ENCODE peak calls at places on chromosomes 11 and 22, in seven cellular contexts. Z is CD8-positive, alpha-beta memory T cell; S is NCI-H774; E is GM04504; O is brain microvascular endothelial cell; G is stimulated activated CD8-positive, alpha-beta memory T cell treated with anti-CD3 and anti-CD28 coated beads, Interleukin-2, amount 100 ng/mL, for 1 hour; L is NCI-H1105 treated with DMSO at 0.1 percent for 48 hours. M is an unnamed sample.

GRCh38 chr11:62025429-62026105 is 58.1 kb upstream of the FTH1 start:
- DNase-seq in E (peak; percentile 82), L (no peak), Z (peak; percentile 92), G (peak; percentile 49), O (peak; percentile 91), S (no peak), M (peak; percentile 84)

GRCh38 chr11:128472128-128473110 is 114.9 kb downstream of the ETS1 start:
- DNase-seq in L (no peak), G (no peak), E (no peak), O (peak; percentile 83), Z (peak; percentile 63), S (no peak), M (no peak)

GRCh38 chr22:49230194-49230577 is 597.5 kb downstream of the BRD1 start:
- DNase-seq in O (no peak), Z (no peak), S (no peak), L (no peak), G (no peak), E (no peak), M (no peak)

GRCh38 chr11:68370211-68371111 is 58.1 kb downstream of the LRP5 start:
- DNase-seq in O (peak; percentile 31), S (no peak), E (peak; percentile 27), L (no peak), G (no peak), Z (no peak), M (no peak)

GRCh38 chr11:123838659-123839058 is 32.5 kb upstream of the OR6M1 start:
- DNase-seq in G (no peak), L (no peak), E (no peak), Z (no peak), O (no peak), S (no peak), M (no peak)

GRCh38 chr22:43183496-43184263 is 3.3 kb downstream of the TTLL12 start:
- DNase-seq in Z (no peak), G (no peak), E (no peak), S (no peak), O (peak; percentile 28), L (no peak), M (no peak)

GRCh38 chr11:74694536-74694935 is 36.7 kb downstream of the CHRDL2 start:
- DNase-seq in G (no peak), E (no peak), Z (no peak), L (no peak), O (no peak), S (no peak), M (no peak)

GRCh38 chr11:34564406-34564805 is 50.8 kb upstream of the ELF5 start:
- DNase-seq in G (no peak), O (peak; percentile 37), E (no peak), Z (no peak), L (no peak), S (no peak), M (no peak)

GRCh38 chr11:74035264-74035663 is 26.4 kb upstream of the UCP3 start:
- DNase-seq in G (no peak), E (no peak), O (no peak), Z (no peak), S (no peak), L (no peak), M (no peak)

GRCh38 chr11:86459682-86460460 is 85.2 kb downstream of the CCDC81 start:
- DNase-seq in Z (no peak), S (no peak), O (peak; percentile 91), E (no peak), G (no peak), L (peak; percentile 29), M (no peak)

GRCh38 chr22:41480397-41480735 is 11.4 kb downstream of the ACO2 start:
- DNase-seq in Z (no peak), S (no peak), E (no peak), G (no peak), L (no peak), O (peak; percentile 71), M (peak; percentile 74)

GRCh38 chr11:116821050-116821918 is 1.8 kb downstream of the APOA4 start:
- DNase-seq in G (no peak), S (no peak), Z (no peak), E (no peak), L (no peak), O (no peak), M (no peak)

GRCh38 chr11:33478111-33478573 is 221.0 kb downstream of the HIPK3 start:
- DNase-seq in Z (no peak), L (no peak), S (peak; percentile 27), O (no peak), G (no peak), E (no peak), M (no peak)

GRCh38 chr11:122706261-122706660 is 50.7 kb downstream of the UBASH3B start:
- DNase-seq in G (no peak), O (no peak), L (no peak), E (peak; percentile 57), Z (no peak), S (no peak), M (no peak)

GRCh38 chr11:103994111-103994510 is 42.3 kb upstream of the DDI1 start:
- DNase-seq in E (no peak), O (no peak), S (no peak), L (no peak), Z (no peak), G (no peak), M (no peak)

GRCh38 chr11:12657981-12658380 is 16.2 kb upstream of the TEAD1 start:
- DNase-seq in S (no peak), G (no peak), O (no peak), Z (no peak), E (no peak), L (no peak), M (no peak)

GRCh38 chr11:2904153-2905052 is 18.8 kb upstream of the CDKN1C start:
- DNase-seq in O (no peak), S (no peak), G (no peak), Z (no peak), L (no peak), E (no peak), M (no peak)

GRCh38 chr11:129390303-129390816 is 14.7 kb downstream of the BARX2 start:
- DNase-seq in Z (no peak), L (no peak), S (no peak), O (no peak), E (no peak), G (no peak), M (no peak)

GRCh38 chr11:129574431-129574830 is 198.8 kb downstream of the BARX2 start:
- DNase-seq in S (no peak), E (no peak), G (no peak), O (no peak), Z (no peak), L (no peak), M (no peak)

GRCh38 chr11:28903716-28904115 is 795.5 kb downstream of the METTL15 start:
- DNase-seq in G (no peak), Z (no peak), E (no peak), L (peak; percentile 47), S (no peak), O (peak; percentile 1), M (no peak)

GRCh38 chr11:43942651-43943356 is 367 bp downstream of the C11orf96 start:
- DNase-seq in S (no peak), G (no peak), L (peak; percentile 30), Z (no peak), E (no peak), O (peak; percentile 18), M (no peak)

GRCh38 chr11:8035225-8035846 is 45.7 kb upstream of the TUB start:
- DNase-seq in G (no peak), O (no peak), Z (no peak), E (no peak), L (no peak), S (no peak), M (no peak)

GRCh38 chr11:95933594-95933993 is 9.7 kb upstream of the MTMR2 start:
- DNase-seq in Z (no peak), E (no peak), O (no peak), G (no peak), L (no peak), S (no peak), M (no peak)

GRCh38 chr22:35541254-35541748 is 670 bp downstream of the RASD2 start:
- DNase-seq in Z (no peak), S (no peak), L (peak; percentile 22), E (no peak), G (no peak), O (no peak), M (no peak)

GRCh38 chr11:20015529-20016427 is 144.5 kb downstream of the DBX1 start:
- DNase-seq in O (no peak), L (peak; percentile 96), S (peak; percentile 57), E (no peak), Z (no peak), G (no peak), M (no peak)

GRCh38 chr11:130999992-131000770 is 83.9 kb upstream of the SNX19 start:
- DNase-seq in Z (no peak), S (no peak), O (peak; percentile 97), L (no peak), E (peak; percentile 74), G (no peak), M (peak; percentile 57)

GRCh38 chr11:79269923-79270322 is 170.9 kb downstream of the TENM4 start:
- DNase-seq in G (no peak), Z (no peak), S (no peak), O (no peak), E (no peak), L (peak; percentile 47), M (no peak)

GRCh38 chr22:50399751-50400331 is 56.7 kb downstream of the PPP6R2 start:
- DNase-seq in Z (peak; percentile 13), S (no peak), G (no peak), E (peak; percentile 12), L (peak; percentile 21), O (peak; percentile 22), M (no peak)

GRCh38 chr11:128889657-128890213 is 1.4 kb upstream of the KCNJ5 start:
- DNase-seq in S (no peak), E (no peak), G (no peak), L (no peak), O (no peak), Z (no peak), M (no peak)

GRCh38 chr11:58688779-58689503 is 42.8 kb downstream of the GLYAT start:
- DNase-seq in G (no peak), O (no peak), Z (no peak), S (no peak), L (no peak), E (no peak), M (peak; percentile 24)

GRCh38 chr11:126115253-126115540 is 52.5 kb upstream of the CDON start:
- DNase-seq in G (no peak), Z (no peak), O (no peak), E (no peak), L (peak; percentile 98), S (peak; percentile 37), M (no peak)

GRCh38 chr22:38218661-38219331 is 17.0 kb downstream of the MAFF start:
- DNase-seq in L (no peak), S (no peak), E (peak; percentile 78), O (peak; percentile 90), G (no peak), Z (no peak), M (peak; percentile 81)